ENCODE peak calls at places on chromosomes 13 and 19, in seven cellular contexts. One of them, this sample, is unnamed.

GRCh38 chr19:17751103-17751911 is at the start of gene FCHO1:
- DNase-seq in pancreas: peak; percentile 50
- DNase-seq in GM23248: no peak
- DNase-seq in HEK293T: no peak
- DNase-seq in EL: no peak
- DNase-seq in activated CD8-positive, alpha-beta T cell treated with anti-CD3 and anti-CD28 coated beads for 36 hours: peak; percentile 95
- DNase-seq in choroid plexus epithelial cell: no peak
- DNase-seq in this sample: no peak

GRCh38 chr13:100887729-100888151 is 213.1 kb upstream of the TMTC4 start:
- DNase-seq in HEK293T: no peak
- DNase-seq in EL: peak; percentile 61
- DNase-seq in choroid plexus epithelial cell: peak; percentile 73
- DNase-seq in GM23248: peak; percentile 93
- DNase-seq in pancreas: no peak
- DNase-seq in activated CD8-positive, alpha-beta T cell treated with anti-CD3 and anti-CD28 coated beads for 36 hours: no peak
- DNase-seq in this sample: no peak

GRCh38 chr13:50676602-50677001 is 166.9 kb downstream of the DLEU7 start:
- DNase-seq in HEK293T: no peak
- DNase-seq in EL: peak; percentile 81
- DNase-seq in pancreas: no peak
- DNase-seq in choroid plexus epithelial cell: peak; percentile 69
- DNase-seq in GM23248: peak; percentile 79
- DNase-seq in activated CD8-positive, alpha-beta T cell treated with anti-CD3 and anti-CD28 coated beads for 36 hours: no peak
- DNase-seq in this sample: no peak

GRCh38 chr13:112674412-112675383 is 15.1 kb upstream of the ATP11A start:
- DNase-seq in EL: no peak
- DNase-seq in pancreas: no peak
- DNase-seq in GM23248: no peak
- DNase-seq in choroid plexus epithelial cell: no peak
- DNase-seq in HEK293T: no peak
- DNase-seq in activated CD8-positive, alpha-beta T cell treated with anti-CD3 and anti-CD28 coated beads for 36 hours: no peak
- DNase-seq in this sample: peak; percentile 55

GRCh38 chr19:29483944-29484581 is 41.7 kb upstream of the VSTM2B start:
- DNase-seq in choroid plexus epithelial cell: no peak
- DNase-seq in pancreas: no peak
- DNase-seq in GM23248: no peak
- DNase-seq in activated CD8-positive, alpha-beta T cell treated with anti-CD3 and anti-CD28 coated beads for 36 hours: no peak
- DNase-seq in EL: no peak
- DNase-seq in HEK293T: peak; percentile 2
- DNase-seq in this sample: no peak

GRCh38 chr13:100269837-100270236 is 180.9 kb downstream of the PCCA start:
- DNase-seq in EL: peak; percentile 70
- DNase-seq in GM23248: peak; percentile 31
- DNase-seq in HEK293T: no peak
- DNase-seq in choroid plexus epithelial cell: peak; percentile 92
- DNase-seq in activated CD8-positive, alpha-beta T cell treated with anti-CD3 and anti-CD28 coated beads for 36 hours: no peak
- DNase-seq in pancreas: no peak
- DNase-seq in this sample: peak; percentile 59

GRCh38 chr19:19468424-19469050 is 46.8 kb downstream of the TSSK6 start:
- DNase-seq in pancreas: no peak
- DNase-seq in GM23248: peak; percentile 45
- DNase-seq in HEK293T: no peak
- DNase-seq in EL: no peak
- DNase-seq in activated CD8-positive, alpha-beta T cell treated with anti-CD3 and anti-CD28 coated beads for 36 hours: no peak
- DNase-seq in choroid plexus epithelial cell: no peak
- DNase-seq in this sample: no peak

GRCh38 chr13:73168993-73169401 is 110.2 kb downstream of the KLF5 start:
- DNase-seq in pancreas: no peak
- DNase-seq in EL: peak; percentile 59
- DNase-seq in choroid plexus epithelial cell: no peak
- DNase-seq in HEK293T: no peak
- DNase-seq in activated CD8-positive, alpha-beta T cell treated with anti-CD3 and anti-CD28 coated beads for 36 hours: no peak
- DNase-seq in GM23248: peak; percentile 13
- DNase-seq in this sample: no peak

GRCh38 chr13:43684947-43685725 is 101.6 kb downstream of the ENOX1 start:
- DNase-seq in pancreas: no peak
- DNase-seq in activated CD8-positive, alpha-beta T cell treated with anti-CD3 and anti-CD28 coated beads for 36 hours: no peak
- DNase-seq in choroid plexus epithelial cell: no peak
- DNase-seq in EL: no peak
- DNase-seq in GM23248: no peak
- DNase-seq in HEK293T: no peak
- DNase-seq in this sample: no peak

GRCh38 chr19:31328238-31328637 is 21.0 kb downstream of the TSHZ3 start:
- DNase-seq in GM23248: no peak
- DNase-seq in pancreas: no peak
- DNase-seq in activated CD8-positive, alpha-beta T cell treated with anti-CD3 and anti-CD28 coated beads for 36 hours: no peak
- DNase-seq in EL: no peak
- DNase-seq in HEK293T: no peak
- DNase-seq in choroid plexus epithelial cell: no peak
- DNase-seq in this sample: no peak

GRCh38 chr13:100673831-100674362 is 698 bp downstream of the TMTC4 start:
- DNase-seq in EL: peak; percentile 77
- DNase-seq in pancreas: peak; percentile 32
- DNase-seq in activated CD8-positive, alpha-beta T cell treated with anti-CD3 and anti-CD28 coated beads for 36 hours: peak; percentile 54
- DNase-seq in HEK293T: peak; percentile 15
- DNase-seq in choroid plexus epithelial cell: peak; percentile 94
- DNase-seq in GM23248: peak; percentile 88
- DNase-seq in this sample: peak; percentile 67

GRCh38 chr19:29277107-29277506 is 64.2 kb upstream of the UQCRFS1 start:
- DNase-seq in activated CD8-positive, alpha-beta T cell treated with anti-CD3 and anti-CD28 coated beads for 36 hours: peak; percentile 85
- DNase-seq in GM23248: no peak
- DNase-seq in choroid plexus epithelial cell: no peak
- DNase-seq in HEK293T: no peak
- DNase-seq in pancreas: no peak
- DNase-seq in EL: peak; percentile 53
- DNase-seq in this sample: no peak

GRCh38 chr19:1248454-1249297 is at the start of gene MIDN:
- DNase-seq in pancreas: peak; percentile 88
- DNase-seq in EL: peak; percentile 89
- DNase-seq in activated CD8-positive, alpha-beta T cell treated with anti-CD3 and anti-CD28 coated beads for 36 hours: peak; percentile 81
- DNase-seq in choroid plexus epithelial cell: peak; percentile 92
- DNase-seq in HEK293T: peak; percentile 65
- DNase-seq in GM23248: peak; percentile 96
- DNase-seq in this sample: peak; percentile 87

GRCh38 chr13:48431431-48431830 is 18.5 kb upstream of the LPAR6 start:
- DNase-seq in pancreas: no peak
- DNase-seq in EL: peak; percentile 36
- DNase-seq in activated CD8-positive, alpha-beta T cell treated with anti-CD3 and anti-CD28 coated beads for 36 hours: no peak
- DNase-seq in HEK293T: no peak
- DNase-seq in choroid plexus epithelial cell: peak; percentile 63
- DNase-seq in GM23248: peak; percentile 30
- DNase-seq in this sample: no peak

GRCh38 chr19:18946918-18947317 is 5.9 kb upstream of the HOMER3 start:
- DNase-seq in pancreas: no peak
- DNase-seq in HEK293T: no peak
- DNase-seq in EL: no peak
- DNase-seq in activated CD8-positive, alpha-beta T cell treated with anti-CD3 and anti-CD28 coated beads for 36 hours: no peak
- DNase-seq in GM23248: no peak
- DNase-seq in choroid plexus epithelial cell: no peak
- DNase-seq in this sample: no peak

GRCh38 chr19:18741566-18742121 is 49.5 kb downstream of the COMP start:
- DNase-seq in HEK293T: no peak
- DNase-seq in choroid plexus epithelial cell: peak; percentile 27
- DNase-seq in pancreas: peak; percentile 79
- DNase-seq in EL: no peak
- DNase-seq in GM23248: no peak
- DNase-seq in activated CD8-positive, alpha-beta T cell treated with anti-CD3 and anti-CD28 coated beads for 36 hours: no peak
- DNase-seq in this sample: no peak

GRCh38 chr13:110971486-110971885 is 56.6 kb upstream of the ANKRD10 start:
- DNase-seq in HEK293T: no peak
- DNase-seq in activated CD8-positive, alpha-beta T cell treated with anti-CD3 and anti-CD28 coated beads for 36 hours: no peak
- DNase-seq in choroid plexus epithelial cell: no peak
- DNase-seq in GM23248: no peak
- DNase-seq in EL: peak; percentile 32
- DNase-seq in pancreas: no peak
- DNase-seq in this sample: no peak

GRCh38 chr19:14886032-14886431 is at the start of gene OR7A17:
- DNase-seq in activated CD8-positive, alpha-beta T cell treated with anti-CD3 and anti-CD28 coated beads for 36 hours: no peak
- DNase-seq in pancreas: no peak
- DNase-seq in EL: no peak
- DNase-seq in choroid plexus epithelial cell: no peak
- DNase-seq in GM23248: no peak
- DNase-seq in HEK293T: no peak
- DNase-seq in this sample: no peak

GRCh38 chr13:98798849-98799645 is 46.6 kb upstream of the SLC15A1 start:
- DNase-seq in pancreas: no peak
- DNase-seq in choroid plexus epithelial cell: peak; percentile 81
- DNase-seq in GM23248: peak; percentile 90
- DNase-seq in activated CD8-positive, alpha-beta T cell treated with anti-CD3 and anti-CD28 coated beads for 36 hours: no peak
- DNase-seq in HEK293T: no peak
- DNase-seq in EL: peak; percentile 66
- DNase-seq in this sample: no peak

GRCh38 chr13:24027494-24027893 is 130.2 kb upstream of the C1QTNF9B start:
- DNase-seq in HEK293T: no peak
- DNase-seq in pancreas: no peak
- DNase-seq in GM23248: no peak
- DNase-seq in choroid plexus epithelial cell: no peak
- DNase-seq in EL: no peak
- DNase-seq in activated CD8-positive, alpha-beta T cell treated with anti-CD3 and anti-CD28 coated beads for 36 hours: no peak
- DNase-seq in this sample: no peak

GRCh38 chr13:107563099-107563925 is 652.0 kb downstream of the LIG4 start:
- DNase-seq in EL: no peak
- DNase-seq in GM23248: no peak
- DNase-seq in choroid plexus epithelial cell: peak; percentile 45
- DNase-seq in activated CD8-positive, alpha-beta T cell treated with anti-CD3 and anti-CD28 coated beads for 36 hours: no peak
- DNase-seq in HEK293T: no peak
- DNase-seq in pancreas: no peak
- DNase-seq in this sample: no peak

GRCh38 chr13:87677334-87678234 is 6.4 kb downstream of the SLITRK5 start:
- DNase-seq in HEK293T: peak; percentile 49
- DNase-seq in EL: no peak
- DNase-seq in pancreas: peak; percentile 16
- DNase-seq in activated CD8-positive, alpha-beta T cell treated with anti-CD3 and anti-CD28 coated beads for 36 hours: peak; percentile 13
- DNase-seq in choroid plexus epithelial cell: no peak
- DNase-seq in GM23248: peak; percentile 8
- DNase-seq in this sample: no peak

GRCh38 chr19:21238670-21239069 is 90.5 kb downstream of the ZNF708 start:
- DNase-seq in HEK293T: no peak
- DNase-seq in GM23248: no peak
- DNase-seq in choroid plexus epithelial cell: no peak
- DNase-seq in pancreas: no peak
- DNase-seq in activated CD8-positive, alpha-beta T cell treated with anti-CD3 and anti-CD28 coated beads for 36 hours: no peak
- DNase-seq in EL: no peak
- DNase-seq in this sample: no peak

GRCh38 chr13:39385621-39386231 is 217.3 kb downstream of the LHFPL6 start:
- DNase-seq in HEK293T: peak; percentile 48
- DNase-seq in choroid plexus epithelial cell: peak; percentile 63
- DNase-seq in GM23248: no peak
- DNase-seq in EL: no peak
- DNase-seq in pancreas: no peak
- DNase-seq in activated CD8-positive, alpha-beta T cell treated with anti-CD3 and anti-CD28 coated beads for 36 hours: no peak
- DNase-seq in this sample: no peak

GRCh38 chr19:33622505-33622808 is 704 bp downstream of the CHST8 start:
- DNase-seq in HEK293T: peak; percentile 52
- DNase-seq in EL: no peak
- DNase-seq in choroid plexus epithelial cell: no peak
- DNase-seq in pancreas: no peak
- DNase-seq in activated CD8-positive, alpha-beta T cell treated with anti-CD3 and anti-CD28 coated beads for 36 hours: no peak
- DNase-seq in GM23248: peak; percentile 34
- DNase-seq in this sample: no peak

GRCh38 chr19:49058592-49058991 is 1.0 kb upstream of the CGB7 start:
- DNase-seq in GM23248: peak; percentile 64
- DNase-seq in pancreas: no peak
- DNase-seq in choroid plexus epithelial cell: peak; percentile 66
- DNase-seq in HEK293T: peak; percentile 35
- DNase-seq in activated CD8-positive, alpha-beta T cell treated with anti-CD3 and anti-CD28 coated beads for 36 hours: peak; percentile 64
- DNase-seq in EL: peak; percentile 43
- DNase-seq in this sample: no peak

GRCh38 chr19:50549927-50550593 is 18.2 kb downstream of the LRRC4B start:
- DNase-seq in choroid plexus epithelial cell: no peak
- DNase-seq in pancreas: no peak
- DNase-seq in HEK293T: no peak
- DNase-seq in GM23248: no peak
- DNase-seq in EL: no peak
- DNase-seq in activated CD8-positive, alpha-beta T cell treated with anti-CD3 and anti-CD28 coated beads for 36 hours: no peak
- DNase-seq in this sample: no peak

GRCh38 chr19:32543107-32543900 is 37.7 kb upstream of the PDCD5 start:
- DNase-seq in choroid plexus epithelial cell: peak; percentile 22
- DNase-seq in pancreas: no peak
- DNase-seq in HEK293T: no peak
- DNase-seq in EL: peak; percentile 50
- DNase-seq in activated CD8-positive, alpha-beta T cell treated with anti-CD3 and anti-CD28 coated beads for 36 hours: no peak
- DNase-seq in GM23248: no peak
- DNase-seq in this sample: no peak

GRCh38 chr13:46119883-46120614 is 15.2 kb upstream of the CPB2 start:
- DNase-seq in pancreas: no peak
- DNase-seq in EL: peak; percentile 56
- DNase-seq in choroid plexus epithelial cell: peak; percentile 72
- DNase-seq in GM23248: peak; percentile 24
- DNase-seq in HEK293T: peak; percentile 26
- DNase-seq in activated CD8-positive, alpha-beta T cell treated with anti-CD3 and anti-CD28 coated beads for 36 hours: no peak
- DNase-seq in this sample: no peak

GRCh38 chr19:58409010-58409790 is 751 bp downstream of the ZNF584 start:
- DNase-seq in HEK293T: no peak
- DNase-seq in EL: peak; percentile 53
- DNase-seq in pancreas: no peak
- DNase-seq in GM23248: peak; percentile 67
- DNase-seq in choroid plexus epithelial cell: peak; percentile 33
- DNase-seq in activated CD8-positive, alpha-beta T cell treated with anti-CD3 and anti-CD28 coated beads for 36 hours: peak; percentile 62
- DNase-seq in this sample: no peak